ENCODE peak calls at places on chromosomes 6 and 20, in seven cellular contexts. One of them, this sample, is unnamed.

GRCh38 chr6:44630125-44631028 is 242.9 kb downstream of the CDC5L start:
- DNase-seq in cardiac muscle cell: peak; percentile 86
- DNase-seq in tibial nerve: no peak
- DNase-seq in mammary epithelial cell: peak; percentile 33
- DNase-seq in lower lobe of right lung: peak; percentile 56
- DNase-seq in HAP-1: peak; percentile 66
- DNase-seq in adipocyte: peak; percentile 80
- DNase-seq in this sample: peak; percentile 85

GRCh38 chr6:90110971-90111370 is 185.7 kb downstream of the BACH2 start:
- DNase-seq in adipocyte: no peak
- DNase-seq in mammary epithelial cell: no peak
- DNase-seq in HAP-1: no peak
- DNase-seq in cardiac muscle cell: no peak
- DNase-seq in tibial nerve: no peak
- DNase-seq in lower lobe of right lung: no peak
- DNase-seq in this sample: no peak

GRCh38 chr6:139981066-139981624 is 606.7 kb upstream of the CITED2 start:
- DNase-seq in tibial nerve: no peak
- DNase-seq in HAP-1: no peak
- DNase-seq in cardiac muscle cell: peak; percentile 25
- DNase-seq in adipocyte: peak; percentile 34
- DNase-seq in lower lobe of right lung: no peak
- DNase-seq in mammary epithelial cell: no peak
- DNase-seq in this sample: no peak

GRCh38 chr6:163248051-163248450 is 166.5 kb upstream of the QKI start:
- DNase-seq in tibial nerve: no peak
- DNase-seq in lower lobe of right lung: no peak
- DNase-seq in HAP-1: no peak
- DNase-seq in adipocyte: no peak
- DNase-seq in cardiac muscle cell: no peak
- DNase-seq in mammary epithelial cell: no peak
- DNase-seq in this sample: no peak

GRCh38 chr6:143337201-143337949 is 113.1 kb downstream of the ADAT2 start:
- DNase-seq in HAP-1: peak; percentile 85
- DNase-seq in tibial nerve: no peak
- DNase-seq in mammary epithelial cell: no peak
- DNase-seq in lower lobe of right lung: peak; percentile 52
- DNase-seq in adipocyte: no peak
- DNase-seq in cardiac muscle cell: peak; percentile 32
- DNase-seq in this sample: peak; percentile 7

GRCh38 chr6:14147891-14148290 is 30.3 kb downstream of the CD83 start:
- DNase-seq in cardiac muscle cell: peak; percentile 73
- DNase-seq in lower lobe of right lung: no peak
- DNase-seq in tibial nerve: no peak
- DNase-seq in mammary epithelial cell: no peak
- DNase-seq in adipocyte: no peak
- DNase-seq in HAP-1: no peak
- DNase-seq in this sample: no peak

GRCh38 chr20:56368351-56369134 is 9.8 kb downstream of the FAM210B start:
- DNase-seq in cardiac muscle cell: no peak
- DNase-seq in tibial nerve: no peak
- DNase-seq in adipocyte: no peak
- DNase-seq in lower lobe of right lung: no peak
- DNase-seq in mammary epithelial cell: no peak
- DNase-seq in HAP-1: no peak
- DNase-seq in this sample: no peak

GRCh38 chr20:31710423-31711250 is 12.0 kb downstream of the BCL2L1 start:
- DNase-seq in mammary epithelial cell: peak; percentile 98
- DNase-seq in adipocyte: no peak
- DNase-seq in lower lobe of right lung: peak; percentile 69
- DNase-seq in tibial nerve: no peak
- DNase-seq in HAP-1: no peak
- DNase-seq in cardiac muscle cell: no peak
- DNase-seq in this sample: peak; percentile 78

GRCh38 chr6:144588674-144589325 is 303.7 kb downstream of the UTRN start:
- DNase-seq in mammary epithelial cell: no peak
- DNase-seq in cardiac muscle cell: peak; percentile 10
- DNase-seq in lower lobe of right lung: no peak
- DNase-seq in HAP-1: no peak
- DNase-seq in adipocyte: peak; percentile 37
- DNase-seq in tibial nerve: no peak
- DNase-seq in this sample: no peak

GRCh38 chr6:138297761-138298298 is 79.5 kb upstream of the PBOV1 start:
- DNase-seq in HAP-1: no peak
- DNase-seq in lower lobe of right lung: no peak
- DNase-seq in cardiac muscle cell: peak; percentile 37
- DNase-seq in adipocyte: peak; percentile 7
- DNase-seq in tibial nerve: no peak
- DNase-seq in mammary epithelial cell: peak; percentile 66
- DNase-seq in this sample: no peak

GRCh38 chr6:42197574-42198362 is 3.0 kb upstream of the GUCA1B start:
- DNase-seq in lower lobe of right lung: no peak
- DNase-seq in HAP-1: no peak
- DNase-seq in mammary epithelial cell: no peak
- DNase-seq in adipocyte: peak; percentile 32
- DNase-seq in tibial nerve: no peak
- DNase-seq in cardiac muscle cell: peak; percentile 83
- DNase-seq in this sample: no peak

GRCh38 chr6:47126647-47127339 is 84.7 kb upstream of the ADGRF1 start:
- DNase-seq in lower lobe of right lung: no peak
- DNase-seq in HAP-1: no peak
- DNase-seq in tibial nerve: no peak
- DNase-seq in adipocyte: no peak
- DNase-seq in cardiac muscle cell: peak; percentile 73
- DNase-seq in mammary epithelial cell: no peak
- DNase-seq in this sample: no peak

GRCh38 chr20:58233881-58234528 is 5.6 kb upstream of the ANKRD60 start:
- DNase-seq in adipocyte: peak; percentile 56
- DNase-seq in mammary epithelial cell: no peak
- DNase-seq in tibial nerve: no peak
- DNase-seq in lower lobe of right lung: no peak
- DNase-seq in HAP-1: peak; percentile 84
- DNase-seq in cardiac muscle cell: peak; percentile 18
- DNase-seq in this sample: peak; percentile 31

GRCh38 chr20:17803765-17804164 is 104.0 kb downstream of the BANF2 start:
- DNase-seq in cardiac muscle cell: no peak
- DNase-seq in mammary epithelial cell: no peak
- DNase-seq in lower lobe of right lung: no peak
- DNase-seq in HAP-1: no peak
- DNase-seq in adipocyte: no peak
- DNase-seq in tibial nerve: no peak
- DNase-seq in this sample: no peak

GRCh38 chr6:24851086-24851485 is 52.4 kb upstream of the ARMH2 start:
- DNase-seq in tibial nerve: no peak
- DNase-seq in lower lobe of right lung: no peak
- DNase-seq in mammary epithelial cell: no peak
- DNase-seq in HAP-1: no peak
- DNase-seq in adipocyte: no peak
- DNase-seq in cardiac muscle cell: no peak
- DNase-seq in this sample: no peak

GRCh38 chr20:62768815-62769287 is 27.4 kb upstream of the MRGBP start:
- DNase-seq in cardiac muscle cell: peak; percentile 91
- DNase-seq in tibial nerve: no peak
- DNase-seq in HAP-1: no peak
- DNase-seq in adipocyte: peak; percentile 61
- DNase-seq in lower lobe of right lung: peak; percentile 46
- DNase-seq in mammary epithelial cell: peak; percentile 20
- DNase-seq in this sample: no peak

GRCh38 chr20:49909499-49910339 is 5.6 kb downstream of the SPATA2 start:
- DNase-seq in lower lobe of right lung: no peak
- DNase-seq in HAP-1: peak; percentile 54
- DNase-seq in mammary epithelial cell: no peak
- DNase-seq in cardiac muscle cell: no peak
- DNase-seq in tibial nerve: no peak
- DNase-seq in adipocyte: no peak
- DNase-seq in this sample: no peak

GRCh38 chr6:53281518-53282215 is 67.1 kb downstream of the ELOVL5 start:
- DNase-seq in tibial nerve: no peak
- DNase-seq in HAP-1: no peak
- DNase-seq in lower lobe of right lung: no peak
- DNase-seq in cardiac muscle cell: no peak
- DNase-seq in adipocyte: no peak
- DNase-seq in mammary epithelial cell: no peak
- DNase-seq in this sample: no peak

GRCh38 chr20:58713801-58714339 is 21.3 kb downstream of the NPEPL1 start:
- DNase-seq in cardiac muscle cell: no peak
- DNase-seq in lower lobe of right lung: no peak
- DNase-seq in HAP-1: peak; percentile 5
- DNase-seq in adipocyte: no peak
- DNase-seq in tibial nerve: no peak
- DNase-seq in mammary epithelial cell: no peak
- DNase-seq in this sample: no peak

GRCh38 chr20:40286991-40287531 is 402.0 kb downstream of the MAFB start:
- DNase-seq in lower lobe of right lung: peak; percentile 74
- DNase-seq in mammary epithelial cell: peak; percentile 91
- DNase-seq in adipocyte: peak; percentile 9
- DNase-seq in cardiac muscle cell: peak; percentile 29
- DNase-seq in tibial nerve: no peak
- DNase-seq in HAP-1: no peak
- DNase-seq in this sample: peak; percentile 92

GRCh38 chr6:157270308-157270707 is 53.0 kb downstream of the TMEM242 start:
- DNase-seq in cardiac muscle cell: no peak
- DNase-seq in adipocyte: no peak
- DNase-seq in tibial nerve: no peak
- DNase-seq in lower lobe of right lung: no peak
- DNase-seq in HAP-1: no peak
- DNase-seq in mammary epithelial cell: no peak
- DNase-seq in this sample: no peak

GRCh38 chr6:33154349-33154748 is 37.9 kb downstream of the COL11A2 start:
- DNase-seq in mammary epithelial cell: no peak
- DNase-seq in cardiac muscle cell: no peak
- DNase-seq in adipocyte: no peak
- DNase-seq in HAP-1: no peak
- DNase-seq in tibial nerve: no peak
- DNase-seq in lower lobe of right lung: no peak
- DNase-seq in this sample: no peak

GRCh38 chr6:143691900-143692572 is 14.3 kb downstream of the PHACTR2 start:
- DNase-seq in cardiac muscle cell: no peak
- DNase-seq in adipocyte: no peak
- DNase-seq in lower lobe of right lung: no peak
- DNase-seq in tibial nerve: no peak
- DNase-seq in HAP-1: no peak
- DNase-seq in mammary epithelial cell: no peak
- DNase-seq in this sample: no peak

GRCh38 chr6:13573669-13574110 is 711 bp upstream of the SIRT5 start:
- DNase-seq in HAP-1: peak; percentile 31
- DNase-seq in adipocyte: peak; percentile 47
- DNase-seq in mammary epithelial cell: peak; percentile 30
- DNase-seq in tibial nerve: no peak
- DNase-seq in cardiac muscle cell: peak; percentile 38
- DNase-seq in lower lobe of right lung: peak; percentile 61
- DNase-seq in this sample: peak; percentile 59

GRCh38 chr6:32112436-32112980 is 3.4 kb upstream of the TNXB start:
- DNase-seq in lower lobe of right lung: no peak
- DNase-seq in mammary epithelial cell: no peak
- DNase-seq in adipocyte: peak; percentile 63
- DNase-seq in tibial nerve: no peak
- DNase-seq in cardiac muscle cell: no peak
- DNase-seq in HAP-1: no peak
- DNase-seq in this sample: no peak

GRCh38 chr6:132814716-132815570 is 574 bp downstream of the RPS12 start:
- DNase-seq in mammary epithelial cell: no peak
- DNase-seq in HAP-1: peak; percentile 33
- DNase-seq in tibial nerve: no peak
- DNase-seq in cardiac muscle cell: no peak
- DNase-seq in lower lobe of right lung: peak; percentile 57
- DNase-seq in adipocyte: no peak
- DNase-seq in this sample: no peak

GRCh38 chr6:70124443-70124842 is 178.4 kb downstream of the COL9A1 start:
- DNase-seq in mammary epithelial cell: no peak
- DNase-seq in tibial nerve: no peak
- DNase-seq in adipocyte: no peak
- DNase-seq in lower lobe of right lung: no peak
- DNase-seq in HAP-1: no peak
- DNase-seq in cardiac muscle cell: no peak
- DNase-seq in this sample: no peak

GRCh38 chr6:136812174-136812573 is 10.2 kb upstream of the PEX7 start:
- DNase-seq in cardiac muscle cell: peak; percentile 24
- DNase-seq in adipocyte: no peak
- DNase-seq in mammary epithelial cell: no peak
- DNase-seq in tibial nerve: no peak
- DNase-seq in HAP-1: peak; percentile 65
- DNase-seq in lower lobe of right lung: no peak
- DNase-seq in this sample: no peak

GRCh38 chr6:130967502-130968469 is 95.3 kb downstream of the EPB41L2 start:
- DNase-seq in adipocyte: no peak
- DNase-seq in cardiac muscle cell: no peak
- DNase-seq in HAP-1: no peak
- DNase-seq in lower lobe of right lung: no peak
- DNase-seq in mammary epithelial cell: no peak
- DNase-seq in tibial nerve: no peak
- DNase-seq in this sample: peak; percentile 25
- H3K4me3 ChIP-seq in adipocyte: peak overlapping the region; percentile 84
- H3K4me3 ChIP-seq in cardiac muscle cell: no peak overlapping the region
- H3K4me3 ChIP-seq in HAP-1: no peak overlapping the region
- H3K4me3 ChIP-seq in lower lobe of right lung: peak overlapping the region; percentile 50
- H3K4me3 ChIP-seq in mammary epithelial cell: no peak overlapping the region
- H3K4me3 ChIP-seq in tibial nerve: peak overlapping the region; percentile 56
- H3K4me3 ChIP-seq in this sample: no peak overlapping the region

GRCh38 chr6:30287139-30287538 is 39.6 kb upstream of the TRIM39 start:
- DNase-seq in HAP-1: no peak
- DNase-seq in lower lobe of right lung: no peak
- DNase-seq in mammary epithelial cell: no peak
- DNase-seq in adipocyte: no peak
- DNase-seq in tibial nerve: no peak
- DNase-seq in cardiac muscle cell: no peak
- DNase-seq in this sample: no peak
- H3K9me3 ChIP-seq in HAP-1: peaks cover 22% of the 10 kb centered on the region
- H3K9me3 ChIP-seq in lower lobe of right lung: peaks cover 47% of the 10 kb centered on the region
- H3K9me3 ChIP-seq in mammary epithelial cell: peaks cover 29% of the 10 kb centered on the region
- H3K9me3 ChIP-seq in adipocyte: peaks cover 59% of the 10 kb centered on the region
- H3K9me3 ChIP-seq in tibial nerve: peaks cover 48% of the 10 kb centered on the region
- H3K9me3 ChIP-seq in cardiac muscle cell: no peaks in the 10 kb centered on the region
- H3K9me3 ChIP-seq in this sample: peaks cover 9% of the 10 kb centered on the region

GRCh38 chr6:27234576-27234975 is 12.9 kb upstream of the PRSS16 start:
- DNase-seq in lower lobe of right lung: no peak
- DNase-seq in mammary epithelial cell: no peak
- DNase-seq in tibial nerve: no peak
- DNase-seq in adipocyte: no peak
- DNase-seq in cardiac muscle cell: no peak
- DNase-seq in HAP-1: no peak
- DNase-seq in this sample: no peak

GRCh38 chr6:27228963-27229477 is 18.5 kb upstream of the PRSS16 start:
- DNase-seq in HAP-1: no peak
- DNase-seq in tibial nerve: no peak
- DNase-seq in mammary epithelial cell: no peak
- DNase-seq in lower lobe of right lung: no peak
- DNase-seq in adipocyte: no peak
- DNase-seq in cardiac muscle cell: no peak
- DNase-seq in this sample: no peak

GRCh38 chr6:27230758-27231111 is 16.8 kb upstream of the PRSS16 start:
- DNase-seq in adipocyte: no peak
- DNase-seq in cardiac muscle cell: no peak
- DNase-seq in mammary epithelial cell: no peak
- DNase-seq in tibial nerve: no peak
- DNase-seq in HAP-1: no peak
- DNase-seq in lower lobe of right lung: no peak
- DNase-seq in this sample: no peak
- H3K4me3 ChIP-seq in adipocyte: peak overlapping the region; percentile 56
- H3K4me3 ChIP-seq in cardiac muscle cell: peak overlapping the region; percentile 10
- H3K4me3 ChIP-seq in mammary epithelial cell: peak overlapping the region; percentile 28
- H3K4me3 ChIP-seq in tibial nerve: no peak overlapping the region
- H3K4me3 ChIP-seq in HAP-1: no peak overlapping the region
- H3K4me3 ChIP-seq in lower lobe of right lung: no peak overlapping the region
- H3K4me3 ChIP-seq in this sample: peak overlapping the region; percentile 52

GRCh38 chr20:44073011-44073674 is 113.8 kb downstream of the JPH2 start:
- DNase-seq in lower lobe of right lung: no peak
- DNase-seq in adipocyte: no peak
- DNase-seq in cardiac muscle cell: no peak
- DNase-seq in HAP-1: no peak
- DNase-seq in tibial nerve: no peak
- DNase-seq in mammary epithelial cell: no peak
- DNase-seq in this sample: no peak
- H3K9me3 ChIP-seq in lower lobe of right lung: no peaks in the 10 kb centered on the region
- H3K9me3 ChIP-seq in adipocyte: no peaks in the 10 kb centered on the region
- H3K9me3 ChIP-seq in cardiac muscle cell: no peaks in the 10 kb centered on the region
- H3K9me3 ChIP-seq in HAP-1: no peaks in the 10 kb centered on the region
- H3K9me3 ChIP-seq in tibial nerve: no peaks in the 10 kb centered on the region
- H3K9me3 ChIP-seq in mammary epithelial cell: no peaks in the 10 kb centered on the region
- H3K9me3 ChIP-seq in this sample: no peaks in the 10 kb centered on the region

This sample was measured in MG63.